ENCODE peak calls at places on chromosomes 13 and 19, in nine cellular contexts. One of them, this sample, is unnamed.

GRCh38 chr19:12994701-12995595 is at the start of gene NFIX:
- DNase-seq in NCI-H1930: no peak
- DNase-seq in B cell: peak; percentile 79
- DNase-seq in NCI-H1105 treated with DMSO at 0.1 percent for 48 hours: peak; percentile 26
- DNase-seq in activated CD8-positive, alpha-beta T cell treated with anti-CD3 and anti-CD28 coated beads for 36 hours: peak; percentile 60
- DNase-seq in M059J: peak; percentile 60
- DNase-seq in retina: peak; percentile 44
- DNase-seq in tibial artery: peak; percentile 86
- DNase-seq in erythroblast: peak; percentile 80
- DNase-seq in this sample: peak; percentile 38

GRCh38 chr19:13959962-13960862 is 7.9 kb downstream of the DCAF15 start:
- DNase-seq in tibial artery: no peak
- DNase-seq in retina: no peak
- DNase-seq in M059J: no peak
- DNase-seq in erythroblast: no peak
- DNase-seq in NCI-H1930: no peak
- DNase-seq in B cell: no peak
- DNase-seq in NCI-H1105 treated with DMSO at 0.1 percent for 48 hours: no peak
- DNase-seq in activated CD8-positive, alpha-beta T cell treated with anti-CD3 and anti-CD28 coated beads for 36 hours: peak; percentile 43
- DNase-seq in this sample: no peak

GRCh38 chr19:10043286-10043927 is 30.1 kb downstream of the RDH8 start:
- DNase-seq in erythroblast: no peak
- DNase-seq in M059J: peak; percentile 35
- DNase-seq in tibial artery: no peak
- DNase-seq in retina: peak; percentile 44
- DNase-seq in B cell: peak; percentile 23
- DNase-seq in activated CD8-positive, alpha-beta T cell treated with anti-CD3 and anti-CD28 coated beads for 36 hours: no peak
- DNase-seq in NCI-H1930: no peak
- DNase-seq in NCI-H1105 treated with DMSO at 0.1 percent for 48 hours: no peak
- DNase-seq in this sample: no peak

GRCh38 chr19:18460313-18460712 is 22.4 kb upstream of the ISYNA1 start:
- DNase-seq in M059J: peak; percentile 70
- DNase-seq in NCI-H1930: no peak
- DNase-seq in activated CD8-positive, alpha-beta T cell treated with anti-CD3 and anti-CD28 coated beads for 36 hours: no peak
- DNase-seq in B cell: no peak
- DNase-seq in NCI-H1105 treated with DMSO at 0.1 percent for 48 hours: no peak
- DNase-seq in tibial artery: peak; percentile 88
- DNase-seq in erythroblast: no peak
- DNase-seq in retina: no peak
- DNase-seq in this sample: no peak

GRCh38 chr13:26568132-26568815 is 10.8 kb downstream of the WASF3 start:
- DNase-seq in retina: no peak
- DNase-seq in erythroblast: no peak
- DNase-seq in NCI-H1930: no peak
- DNase-seq in B cell: no peak
- DNase-seq in tibial artery: no peak
- DNase-seq in activated CD8-positive, alpha-beta T cell treated with anti-CD3 and anti-CD28 coated beads for 36 hours: no peak
- DNase-seq in NCI-H1105 treated with DMSO at 0.1 percent for 48 hours: no peak
- DNase-seq in M059J: peak; percentile 33
- DNase-seq in this sample: no peak

GRCh38 chr13:83691966-83692365 is 190.3 kb downstream of the SLITRK1 start:
- DNase-seq in retina: no peak
- DNase-seq in tibial artery: no peak
- DNase-seq in B cell: no peak
- DNase-seq in M059J: peak; percentile 1
- DNase-seq in NCI-H1105 treated with DMSO at 0.1 percent for 48 hours: no peak
- DNase-seq in activated CD8-positive, alpha-beta T cell treated with anti-CD3 and anti-CD28 coated beads for 36 hours: no peak
- DNase-seq in erythroblast: no peak
- DNase-seq in NCI-H1930: no peak
- DNase-seq in this sample: no peak

GRCh38 chr19:41753159-41753558 is 2.2 kb upstream of the CEACAM6 start:
- DNase-seq in M059J: peak; percentile 18
- DNase-seq in erythroblast: peak; percentile 41
- DNase-seq in retina: peak; percentile 13
- DNase-seq in NCI-H1105 treated with DMSO at 0.1 percent for 48 hours: peak; percentile 64
- DNase-seq in NCI-H1930: peak; percentile 32
- DNase-seq in B cell: peak; percentile 83
- DNase-seq in activated CD8-positive, alpha-beta T cell treated with anti-CD3 and anti-CD28 coated beads for 36 hours: peak; percentile 84
- DNase-seq in tibial artery: no peak
- DNase-seq in this sample: peak; percentile 71

GRCh38 chr19:38932425-38933179 is 1.9 kb downstream of the MRPS12 start:
- DNase-seq in erythroblast: peak; percentile 76
- DNase-seq in B cell: peak; percentile 62
- DNase-seq in NCI-H1105 treated with DMSO at 0.1 percent for 48 hours: no peak
- DNase-seq in M059J: no peak
- DNase-seq in tibial artery: no peak
- DNase-seq in NCI-H1930: no peak
- DNase-seq in activated CD8-positive, alpha-beta T cell treated with anti-CD3 and anti-CD28 coated beads for 36 hours: peak; percentile 63
- DNase-seq in retina: no peak
- DNase-seq in this sample: peak; percentile 14

GRCh38 chr13:66618702-66619101 is 611.4 kb downstream of the PCDH9 start:
- DNase-seq in M059J: no peak
- DNase-seq in NCI-H1930: no peak
- DNase-seq in tibial artery: no peak
- DNase-seq in retina: no peak
- DNase-seq in B cell: peak; percentile 7
- DNase-seq in activated CD8-positive, alpha-beta T cell treated with anti-CD3 and anti-CD28 coated beads for 36 hours: no peak
- DNase-seq in erythroblast: no peak
- DNase-seq in NCI-H1105 treated with DMSO at 0.1 percent for 48 hours: peak; percentile 47
- DNase-seq in this sample: no peak

GRCh38 chr19:6433165-6433564 is 398 bp downstream of the SLC25A41 start:
- DNase-seq in NCI-H1930: no peak
- DNase-seq in NCI-H1105 treated with DMSO at 0.1 percent for 48 hours: no peak
- DNase-seq in tibial artery: no peak
- DNase-seq in B cell: no peak
- DNase-seq in retina: no peak
- DNase-seq in activated CD8-positive, alpha-beta T cell treated with anti-CD3 and anti-CD28 coated beads for 36 hours: no peak
- DNase-seq in M059J: no peak
- DNase-seq in erythroblast: no peak
- DNase-seq in this sample: no peak

GRCh38 chr13:23621316-23621645 is 51.1 kb downstream of the TNFRSF19 start:
- DNase-seq in NCI-H1105 treated with DMSO at 0.1 percent for 48 hours: no peak
- DNase-seq in activated CD8-positive, alpha-beta T cell treated with anti-CD3 and anti-CD28 coated beads for 36 hours: peak; percentile 36
- DNase-seq in M059J: peak; percentile 93
- DNase-seq in retina: no peak
- DNase-seq in B cell: no peak
- DNase-seq in tibial artery: no peak
- DNase-seq in erythroblast: peak; percentile 38
- DNase-seq in NCI-H1930: no peak
- DNase-seq in this sample: no peak

GRCh38 chr13:55788548-55788947 is 1352.2 kb upstream of the PRR20A start:
- DNase-seq in erythroblast: no peak
- DNase-seq in NCI-H1105 treated with DMSO at 0.1 percent for 48 hours: no peak
- DNase-seq in NCI-H1930: no peak
- DNase-seq in tibial artery: no peak
- DNase-seq in M059J: no peak
- DNase-seq in activated CD8-positive, alpha-beta T cell treated with anti-CD3 and anti-CD28 coated beads for 36 hours: no peak
- DNase-seq in retina: no peak
- DNase-seq in B cell: no peak
- DNase-seq in this sample: no peak

GRCh38 chr19:14349426-14349825 is 31.8 kb upstream of the ADGRE5 start:
- DNase-seq in activated CD8-positive, alpha-beta T cell treated with anti-CD3 and anti-CD28 coated beads for 36 hours: peak; percentile 49
- DNase-seq in erythroblast: no peak
- DNase-seq in NCI-H1930: no peak
- DNase-seq in tibial artery: no peak
- DNase-seq in retina: no peak
- DNase-seq in M059J: no peak
- DNase-seq in B cell: peak; percentile 51
- DNase-seq in NCI-H1105 treated with DMSO at 0.1 percent for 48 hours: no peak
- DNase-seq in this sample: no peak

GRCh38 chr19:44925114-44925891 is 10.9 kb downstream of the APOC1 start:
- DNase-seq in activated CD8-positive, alpha-beta T cell treated with anti-CD3 and anti-CD28 coated beads for 36 hours: no peak
- DNase-seq in retina: no peak
- DNase-seq in tibial artery: peak; percentile 83
- DNase-seq in erythroblast: no peak
- DNase-seq in NCI-H1930: no peak
- DNase-seq in B cell: no peak
- DNase-seq in M059J: peak; percentile 43
- DNase-seq in NCI-H1105 treated with DMSO at 0.1 percent for 48 hours: no peak
- DNase-seq in this sample: no peak

GRCh38 chr13:53007872-53008271 is 20.7 kb upstream of the OLFM4 start:
- DNase-seq in tibial artery: no peak
- DNase-seq in activated CD8-positive, alpha-beta T cell treated with anti-CD3 and anti-CD28 coated beads for 36 hours: no peak
- DNase-seq in NCI-H1930: no peak
- DNase-seq in erythroblast: no peak
- DNase-seq in retina: no peak
- DNase-seq in B cell: no peak
- DNase-seq in NCI-H1105 treated with DMSO at 0.1 percent for 48 hours: no peak
- DNase-seq in M059J: no peak
- DNase-seq in this sample: no peak

GRCh38 chr19:51689751-51690358 is 3.3 kb upstream of the SPACA6 start:
- DNase-seq in NCI-H1930: no peak
- DNase-seq in M059J: peak; percentile 40
- DNase-seq in activated CD8-positive, alpha-beta T cell treated with anti-CD3 and anti-CD28 coated beads for 36 hours: no peak
- DNase-seq in tibial artery: no peak
- DNase-seq in NCI-H1105 treated with DMSO at 0.1 percent for 48 hours: peak; percentile 17
- DNase-seq in B cell: no peak
- DNase-seq in retina: peak; percentile 78
- DNase-seq in erythroblast: no peak
- DNase-seq in this sample: no peak

GRCh38 chr19:49150106-49150943 is 4.9 kb downstream of the HRC start:
- DNase-seq in activated CD8-positive, alpha-beta T cell treated with anti-CD3 and anti-CD28 coated beads for 36 hours: peak; percentile 46
- DNase-seq in B cell: peak; percentile 63
- DNase-seq in NCI-H1930: peak; percentile 89
- DNase-seq in M059J: peak; percentile 73
- DNase-seq in tibial artery: peak; percentile 90
- DNase-seq in NCI-H1105 treated with DMSO at 0.1 percent for 48 hours: peak; percentile 89
- DNase-seq in erythroblast: peak; percentile 88
- DNase-seq in retina: peak; percentile 99
- DNase-seq in this sample: no peak